ENCODE peak calls at places on chromosomes 3 and 15, in four cellular contexts. B, Y, V and T are unnamed samples.

GRCh38 chr3:114155370-114155821 is 23.5 kb downstream of the DRD3 start:
- DNase-seq in B (peak), Y (no peak), V (peak), T (no peak)

GRCh38 chr3:121660356-121661171 is at the start of gene HCLS1:
- DNase-seq in B (no peak), Y (no peak), V (peak), T (no peak)

GRCh38 chr15:50996641-50997040 is 88.2 kb downstream of the AP4E1 start:
- DNase-seq in B (peak), Y (no peak), V (peak), T (no peak)

GRCh38 chr3:97189835-97190234 is 375.4 kb downstream of the EPHA6 start:
- DNase-seq in B (no peak), Y (no peak), V (no peak), T (no peak)

GRCh38 chr15:90681480-90681879 is 35.7 kb upstream of the BLM start:
- DNase-seq in B (peak), Y (no peak), V (peak), T (peak)

GRCh38 chr15:68652141-68652540 is 73.3 kb downstream of the CORO2B start:
- DNase-seq in B (no peak), Y (peak), V (no peak), T (no peak)

GRCh38 chr15:58921267-58921666 is 12.2 kb downstream of the SLTM start:
- DNase-seq in B (no peak), Y (no peak), V (no peak), T (no peak)

GRCh38 chr3:101778385-101779046 is 495 bp upstream of the NXPE3 start:
- DNase-seq in B (peak), Y (no peak), V (no peak), T (no peak)

GRCh38 chr3:59862686-59863085 is 812.9 kb upstream of the CFAP20DC start:
- DNase-seq in B (peak), Y (no peak), V (peak), T (no peak)

GRCh38 chr3:131503328-131503650 is 518 bp upstream of the MRPL3 start:
- DNase-seq in B (no peak), Y (no peak), V (peak), T (peak)

GRCh38 chr3:195549931-195550519 is 6.9 kb upstream of the PPP1R2 start:
- DNase-seq in B (no peak), Y (no peak), V (no peak), T (no peak)

GRCh38 chr3:177594096-177594495 is 396.8 kb upstream of the TBL1XR1 start:
- DNase-seq in B (no peak), Y (no peak), V (no peak), T (no peak)

GRCh38 chr15:78360426-78360825 is 20.3 kb downstream of the CRABP1 start:
- DNase-seq in B (no peak), Y (no peak), V (peak), T (peak)

GRCh38 chr3:186281172-186281571 is 80.9 kb downstream of the DGKG start:
- DNase-seq in B (peak), Y (no peak), V (peak), T (peak)

GRCh38 chr15:98586066-98586465 is 62.3 kb upstream of the IGF1R start:
- DNase-seq in B (no peak), Y (no peak), V (no peak), T (no peak)

GRCh38 chr15:53811530-53811929 is 52.1 kb upstream of the WDR72 start:
- DNase-seq in B (no peak), Y (no peak), V (peak), T (no peak)

GRCh38 chr15:25987638-25988037 is 124.5 kb upstream of the ATP10A start:
- DNase-seq in B (no peak), Y (no peak), V (no peak), T (no peak)

DNA sequence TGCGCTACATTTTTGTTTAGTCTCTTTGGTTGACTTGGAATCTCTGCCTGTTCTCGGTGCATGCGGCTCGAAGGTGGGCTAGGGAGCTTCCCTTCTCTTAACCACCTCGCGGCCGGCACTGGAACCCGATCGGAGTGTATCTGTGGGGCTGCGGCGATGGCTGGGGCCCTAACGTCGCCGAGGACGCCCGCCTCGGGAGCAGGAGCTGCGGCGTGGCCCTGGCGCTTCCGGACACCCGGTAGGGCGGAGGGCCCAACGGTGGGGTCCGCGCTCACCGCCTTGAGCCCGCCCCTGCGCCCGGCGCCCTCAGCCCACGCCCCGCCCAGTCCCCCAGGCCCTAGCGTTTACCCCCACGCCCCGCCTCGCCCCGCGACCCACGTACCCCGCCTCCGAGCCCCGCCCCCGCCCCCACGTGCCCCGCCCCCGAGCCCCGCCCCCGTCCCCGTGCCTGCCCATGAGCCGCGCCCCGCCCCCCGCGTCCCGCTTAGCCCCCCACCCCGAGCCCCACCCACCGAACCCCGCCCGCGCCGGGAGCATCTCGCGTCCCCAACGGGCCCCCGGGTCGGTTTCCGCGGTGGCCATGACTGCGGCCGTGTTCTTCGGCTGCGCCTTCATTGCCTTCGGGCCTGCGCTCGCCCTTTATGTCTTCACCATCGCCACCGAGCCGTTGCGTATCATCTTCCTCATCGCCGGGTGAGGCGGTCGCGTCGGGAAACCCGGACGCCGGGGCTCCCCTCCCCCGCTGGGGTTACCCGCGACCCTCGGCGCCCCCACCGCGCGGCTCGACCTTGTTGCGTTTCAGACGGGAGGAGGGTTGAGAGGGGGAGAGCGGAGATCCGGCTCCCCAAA is at the start of gene APH1B:
- DNase-seq in B (peak), Y (peak), V (peak), T (no peak)
- TF ChIP-seq CTCF in B (no peak), Y (peak), V (peak), T (no peak)

DNA sequence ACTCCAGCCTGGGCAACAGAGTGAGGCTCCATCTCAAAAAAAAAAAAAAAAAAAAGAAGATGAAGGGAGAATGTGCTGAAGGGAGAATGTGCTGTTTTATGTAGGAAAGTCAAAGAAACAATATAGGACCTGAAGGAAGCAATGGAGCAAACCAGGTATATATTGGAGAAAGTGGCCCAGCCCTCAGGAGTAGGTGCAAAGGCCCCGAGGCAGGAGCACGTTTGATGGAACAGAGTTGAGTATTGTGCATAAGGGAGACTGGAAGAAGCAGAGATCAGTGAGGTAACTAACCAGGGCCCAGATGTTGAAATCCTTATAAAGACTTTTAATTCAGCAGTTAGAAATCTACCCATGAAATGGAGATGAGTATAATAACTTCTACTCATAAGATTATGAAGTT is 79.6 kb downstream of the MAP2K5 start:
- DNase-seq in B (no peak), Y (no peak), V (no peak), T (no peak)
- TF ChIP-seq CTCF in B (no peak), Y (no peak), V (no peak), T (no peak)

DNA sequence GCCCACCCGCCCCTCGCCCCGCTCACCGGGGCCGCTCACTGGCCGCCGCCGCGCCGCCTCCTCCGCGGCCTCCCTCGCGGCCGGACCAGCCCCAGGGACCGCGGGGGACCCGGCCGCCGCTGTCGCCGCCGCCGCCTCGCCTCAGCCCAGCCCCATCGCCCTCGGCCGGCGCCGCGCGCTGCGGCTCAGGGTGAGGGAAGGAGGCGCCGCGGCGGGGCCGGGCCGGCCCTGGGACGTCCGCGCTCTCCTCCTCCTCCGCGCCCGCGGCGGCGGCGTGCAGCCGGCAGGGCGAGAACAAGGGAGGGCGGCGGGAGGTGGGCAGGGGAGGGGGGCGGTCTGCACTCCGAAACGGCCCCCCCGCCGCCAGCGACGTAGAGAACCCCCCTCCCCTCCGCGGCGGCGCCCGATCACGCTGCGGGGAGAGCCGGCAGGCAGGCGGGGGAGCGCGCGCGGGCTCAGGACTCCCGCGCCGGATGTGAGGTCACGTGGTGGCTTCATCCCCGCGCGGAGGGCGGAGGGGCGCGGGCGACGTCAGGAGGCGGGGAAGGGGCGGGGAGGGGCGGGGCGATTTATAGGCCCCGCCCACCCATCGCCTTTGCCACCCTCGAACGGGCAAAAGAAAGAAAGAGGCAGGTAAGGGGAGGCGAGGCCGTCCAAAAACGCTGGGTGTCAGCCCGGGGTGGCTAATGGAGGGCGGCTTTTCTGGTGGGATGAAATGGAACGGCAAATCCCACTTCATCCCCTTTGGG is at the start of gene ATP13A3:
- DNase-seq in B (peak), Y (peak), V (peak), T (peak)
- TF ChIP-seq CTCF in B (no peak), Y (no peak), V (no peak), T (no peak)

DNA sequence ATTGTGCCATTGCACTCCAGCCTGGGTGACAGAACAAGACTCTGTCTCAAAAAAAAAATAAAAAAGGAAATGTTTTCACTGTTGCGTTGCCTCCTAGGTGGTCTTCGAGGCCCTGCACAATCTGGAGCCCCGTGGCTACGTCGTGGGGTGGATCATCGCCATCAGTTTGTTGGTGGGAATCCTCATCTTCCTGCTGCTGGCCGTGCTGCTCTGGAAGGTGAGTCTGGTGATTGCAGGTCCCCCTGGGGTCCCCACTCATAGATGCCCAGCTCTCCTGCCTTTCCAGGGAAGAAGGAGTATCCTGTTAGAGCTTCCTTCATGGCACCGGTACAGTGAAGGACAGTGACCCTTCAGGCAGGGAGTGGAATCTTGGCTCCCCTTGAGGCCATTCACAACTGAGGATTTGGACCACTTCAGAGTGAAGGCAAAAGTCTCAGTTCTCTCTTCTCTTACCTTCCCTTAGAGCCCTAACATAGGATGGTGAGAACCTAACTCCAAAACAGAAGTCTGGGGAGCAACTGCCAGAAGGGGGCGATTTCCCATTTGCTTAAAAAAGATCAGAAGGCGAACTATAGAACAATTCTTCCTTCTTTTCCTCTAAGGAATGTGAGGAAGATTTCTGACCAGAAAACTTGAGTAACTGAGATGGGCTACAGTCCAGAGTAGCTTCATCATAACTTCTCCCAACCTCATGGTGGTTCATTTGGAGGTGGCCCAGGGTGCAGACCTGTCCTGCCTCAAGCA is 57.8 kb upstream of the CTDSPL start:
- DNase-seq in B (no peak), Y (no peak), V (no peak), T (no peak)
- TF ChIP-seq CTCF in B (no peak), Y (no peak), V (no peak), T (no peak)

DNA sequence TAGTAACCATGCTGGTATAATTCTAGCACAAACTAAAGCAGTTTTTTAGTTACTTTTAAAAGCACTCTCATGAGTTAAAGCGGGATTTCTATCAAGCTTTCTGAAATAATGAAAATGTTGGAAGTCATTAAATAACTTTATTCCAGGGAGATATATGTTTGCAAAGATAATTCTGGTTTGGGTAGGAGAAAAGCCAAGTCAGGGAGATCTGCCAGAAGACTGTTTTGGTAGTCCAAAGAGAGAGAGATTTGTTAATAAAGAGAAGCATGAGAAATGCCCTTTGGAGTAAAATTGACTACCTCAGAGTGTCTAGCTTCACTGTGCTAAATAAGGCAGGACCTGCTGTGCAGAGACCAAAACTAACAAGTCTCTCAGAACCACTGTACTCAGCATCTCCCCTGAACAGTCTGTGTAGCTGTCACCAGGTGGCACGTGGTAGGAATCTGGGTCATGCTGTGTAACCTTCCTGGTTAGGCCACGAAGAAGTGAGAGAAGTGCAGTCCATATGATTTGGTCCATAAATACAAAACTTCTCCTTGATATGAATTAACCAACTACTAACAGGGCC is 31.6 kb upstream of the SLC35G2 start:
- DNase-seq in B (peak), Y (no peak), V (peak), T (no peak)
- TF ChIP-seq CTCF in B (no peak), Y (no peak), V (no peak), T (no peak)

GRCh38 chr3:126926684-126927404 is 56.1 kb upstream of the PLXNA1 start:
- DNase-seq in B (peak), Y (peak), V (peak), T (peak)
- TF ChIP-seq CTCF in B (peak), Y (no peak), V (peak), T (peak)

GRCh38 chr3:193794002-193794835 is 201.2 kb downstream of the OPA1 start:
- DNase-seq in B (no peak), Y (no peak), V (no peak), T (no peak)
- TF ChIP-seq CTCF in B (no peak), Y (no peak), V (no peak), T (no peak)

GRCh38 chr3:149967067-149967685 is 3.5 kb downstream of the PFN2 start:
- DNase-seq in B (peak), Y (no peak), V (peak), T (no peak)

GRCh38 chr3:149970716-149971402 is at the start of gene PFN2:
- DNase-seq in B (peak), Y (peak), V (peak), T (peak)

GRCh38 chr3:149969945-149970715 is 565 bp downstream of the PFN2 start:
- DNase-seq in B (peak), Y (peak), V (peak), T (peak)

GRCh38 chr3:149968216-149968615 is 2.5 kb downstream of the PFN2 start:
- DNase-seq in B (peak), Y (no peak), V (peak), T (no peak)

DNA sequence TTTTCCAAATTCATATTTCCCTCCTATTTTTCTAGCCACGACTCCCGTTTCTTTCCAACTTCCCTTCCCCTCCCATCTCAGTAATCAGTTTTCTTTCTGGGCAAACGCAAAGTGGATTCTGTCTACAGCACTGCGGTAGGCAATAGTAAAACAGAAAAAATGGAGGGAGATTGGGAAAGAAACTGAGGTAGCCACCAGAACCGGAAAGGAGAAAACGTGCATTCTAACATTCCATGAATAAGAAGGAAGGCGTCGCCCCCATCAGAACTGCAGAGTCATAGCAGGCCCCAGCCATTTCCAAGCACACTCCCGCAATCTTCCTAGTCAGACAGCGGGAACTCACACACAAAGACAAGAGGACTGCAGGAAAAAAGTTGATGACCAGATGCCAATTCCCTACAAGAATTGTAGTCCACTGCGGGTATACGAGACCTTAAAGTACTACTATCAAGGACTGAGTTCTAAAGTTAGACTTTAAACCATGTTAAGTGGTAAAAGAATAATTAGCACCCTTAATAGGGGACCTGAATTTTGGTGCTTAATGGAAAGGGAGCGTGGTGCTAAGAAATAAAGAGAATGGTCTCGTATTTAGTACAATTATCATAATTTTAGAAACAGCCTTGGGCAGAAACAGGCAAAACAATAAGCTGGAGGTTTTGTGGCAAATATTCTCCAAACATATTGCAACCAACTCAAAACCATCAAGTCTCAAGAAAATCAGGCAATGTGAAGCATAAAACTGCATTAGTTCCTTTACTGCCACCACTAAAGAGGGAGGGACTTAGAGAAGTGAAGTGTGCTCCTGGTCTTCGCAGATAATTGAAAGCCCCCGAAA is 1.4 kb downstream of the PFN2 start:
- DNase-seq in B (peak), Y (peak), V (peak), T (peak)
- TF ChIP-seq CTCF in B (peak), Y (no peak), V (peak), T (peak)